ENCODE peak calls at places on chromosomes 13 and 19, in six cellular contexts. One of them, this sample, is unnamed.

GRCh38 chr19:28130066-28130511 is 1082.9 kb downstream of the UQCRFS1 start:
- DNase-seq in testis: no peak
- DNase-seq in uterus: no peak
- DNase-seq in heart left ventricle: no peak
- DNase-seq in adrenal gland: no peak
- DNase-seq in sigmoid colon: no peak
- DNase-seq in this sample: no peak

GRCh38 chr19:16978156-16978555 is 48.5 kb downstream of the CPAMD8 start:
- DNase-seq in testis: no peak
- DNase-seq in uterus: no peak
- DNase-seq in heart left ventricle: no peak
- DNase-seq in adrenal gland: no peak
- DNase-seq in sigmoid colon: no peak
- DNase-seq in this sample: no peak

GRCh38 chr13:48653074-48654054 is at the start of gene CYSLTR2:
- DNase-seq in testis: no peak
- DNase-seq in uterus: no peak
- DNase-seq in heart left ventricle: no peak
- DNase-seq in adrenal gland: no peak
- DNase-seq in sigmoid colon: no peak
- DNase-seq in this sample: no peak

GRCh38 chr19:37007587-37008220 is 70.5 kb upstream of the ZNF420 start:
- DNase-seq in testis: peak; percentile 88
- DNase-seq in uterus: peak; percentile 23
- DNase-seq in heart left ventricle: peak; percentile 90
- DNase-seq in adrenal gland: peak; percentile 56
- DNase-seq in sigmoid colon: peak; percentile 70
- DNase-seq in this sample: peak; percentile 66

GRCh38 chr19:31253816-31254551 is 95.3 kb downstream of the TSHZ3 start:
- DNase-seq in testis: no peak
- DNase-seq in uterus: peak; percentile 27
- DNase-seq in heart left ventricle: no peak
- DNase-seq in adrenal gland: no peak
- DNase-seq in sigmoid colon: no peak
- DNase-seq in this sample: peak; percentile 36

GRCh38 chr19:5024282-5024681 is 55.4 kb downstream of the KDM4B start:
- DNase-seq in testis: peak; percentile 64
- DNase-seq in uterus: peak; percentile 49
- DNase-seq in heart left ventricle: no peak
- DNase-seq in adrenal gland: no peak
- DNase-seq in sigmoid colon: peak; percentile 82
- DNase-seq in this sample: no peak

GRCh38 chr13:83975668-83976165 is 93.4 kb upstream of the SLITRK1 start:
- DNase-seq in testis: no peak
- DNase-seq in uterus: no peak
- DNase-seq in heart left ventricle: no peak
- DNase-seq in adrenal gland: no peak
- DNase-seq in sigmoid colon: no peak
- DNase-seq in this sample: no peak

GRCh38 chr19:53865918-53866696 is 1.6 kb upstream of the MYADM start:
- DNase-seq in testis: peak; percentile 57
- DNase-seq in uterus: peak; percentile 82
- DNase-seq in heart left ventricle: peak; percentile 93
- DNase-seq in adrenal gland: peak; percentile 45
- DNase-seq in sigmoid colon: peak; percentile 91
- DNase-seq in this sample: peak; percentile 70

GRCh38 chr13:76832258-76832988 is 53.8 kb downstream of the KCTD12 start:
- DNase-seq in testis: no peak
- DNase-seq in uterus: no peak
- DNase-seq in heart left ventricle: no peak
- DNase-seq in adrenal gland: no peak
- DNase-seq in sigmoid colon: no peak
- DNase-seq in this sample: no peak

DNA sequence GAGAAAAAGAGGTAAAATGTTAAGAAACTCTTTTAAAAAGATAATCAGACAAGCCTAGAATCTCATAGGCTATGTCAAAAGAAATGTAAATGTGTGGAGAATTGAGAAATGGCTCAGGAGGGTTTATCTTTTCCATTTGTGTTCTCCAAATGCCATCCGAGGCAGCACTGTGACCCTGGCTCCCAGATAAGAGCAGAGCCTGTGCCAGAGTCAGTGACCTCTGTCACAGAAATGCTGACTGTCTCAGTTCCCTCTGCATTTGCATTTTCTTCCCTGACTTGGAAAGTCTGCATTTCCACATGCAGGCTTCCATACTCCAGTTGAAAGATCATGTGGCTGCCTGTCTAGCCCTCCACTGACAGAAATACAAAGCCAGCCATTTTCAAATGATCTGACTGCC is 42.0 kb downstream of the SERTM1 start:
- DNase-seq in testis: peak; percentile 32
- DNase-seq in uterus: no peak
- DNase-seq in heart left ventricle: no peak
- DNase-seq in adrenal gland: peak; percentile 34
- DNase-seq in sigmoid colon: no peak
- DNase-seq in this sample: no peak
- H3K27ac ChIP-seq in testis: no peak overlapping the region
- H3K27ac ChIP-seq in uterus: no peak overlapping the region
- H3K27ac ChIP-seq in heart left ventricle: no peak overlapping the region
- H3K27ac ChIP-seq in adrenal gland: no peak overlapping the region
- H3K27ac ChIP-seq in sigmoid colon: no peak overlapping the region
- H3K27ac ChIP-seq in this sample: no peak overlapping the region

GRCh38 chr19:57249329-57249728 is 8.9 kb downstream of the ZNF805 start:
- DNase-seq in testis: no peak
- DNase-seq in uterus: no peak
- DNase-seq in heart left ventricle: no peak
- DNase-seq in adrenal gland: no peak
- DNase-seq in sigmoid colon: no peak
- DNase-seq in this sample: no peak
- H3K36me3 ChIP-seq in testis: no peaks in the 10 kb centered on the region
- H3K36me3 ChIP-seq in uterus: no peaks in the 10 kb centered on the region
- H3K36me3 ChIP-seq in heart left ventricle: peaks cover 94% of the 10 kb centered on the region
- H3K36me3 ChIP-seq in adrenal gland: no peaks in the 10 kb centered on the region
- H3K36me3 ChIP-seq in sigmoid colon: peaks cover 78% of the 10 kb centered on the region
- H3K36me3 ChIP-seq in this sample: peaks cover 29% of the 10 kb centered on the region

GRCh38 chr19:3698386-3698950 is 1.8 kb downstream of the PIP5K1C start:
- DNase-seq in testis: no peak
- DNase-seq in uterus: no peak
- DNase-seq in heart left ventricle: no peak
- DNase-seq in adrenal gland: no peak
- DNase-seq in sigmoid colon: no peak
- DNase-seq in this sample: no peak

GRCh38 chr19:3699741-3700241 is 477 bp downstream of the PIP5K1C start:
- DNase-seq in testis: no peak
- DNase-seq in uterus: no peak
- DNase-seq in heart left ventricle: no peak
- DNase-seq in adrenal gland: no peak
- DNase-seq in sigmoid colon: no peak
- DNase-seq in this sample: no peak

GRCh38 chr19:3699071-3699740 is 1.1 kb downstream of the PIP5K1C start:
- DNase-seq in testis: peak; percentile 58
- DNase-seq in uterus: peak; percentile 46
- DNase-seq in heart left ventricle: no peak
- DNase-seq in adrenal gland: peak; percentile 60
- DNase-seq in sigmoid colon: peak; percentile 89
- DNase-seq in this sample: no peak

GRCh38 chr19:3701200-3701599 is 932 bp upstream of the PIP5K1C start:
- DNase-seq in testis: no peak
- DNase-seq in uterus: no peak
- DNase-seq in heart left ventricle: no peak
- DNase-seq in adrenal gland: no peak
- DNase-seq in sigmoid colon: no peak
- DNase-seq in this sample: no peak

DNA sequence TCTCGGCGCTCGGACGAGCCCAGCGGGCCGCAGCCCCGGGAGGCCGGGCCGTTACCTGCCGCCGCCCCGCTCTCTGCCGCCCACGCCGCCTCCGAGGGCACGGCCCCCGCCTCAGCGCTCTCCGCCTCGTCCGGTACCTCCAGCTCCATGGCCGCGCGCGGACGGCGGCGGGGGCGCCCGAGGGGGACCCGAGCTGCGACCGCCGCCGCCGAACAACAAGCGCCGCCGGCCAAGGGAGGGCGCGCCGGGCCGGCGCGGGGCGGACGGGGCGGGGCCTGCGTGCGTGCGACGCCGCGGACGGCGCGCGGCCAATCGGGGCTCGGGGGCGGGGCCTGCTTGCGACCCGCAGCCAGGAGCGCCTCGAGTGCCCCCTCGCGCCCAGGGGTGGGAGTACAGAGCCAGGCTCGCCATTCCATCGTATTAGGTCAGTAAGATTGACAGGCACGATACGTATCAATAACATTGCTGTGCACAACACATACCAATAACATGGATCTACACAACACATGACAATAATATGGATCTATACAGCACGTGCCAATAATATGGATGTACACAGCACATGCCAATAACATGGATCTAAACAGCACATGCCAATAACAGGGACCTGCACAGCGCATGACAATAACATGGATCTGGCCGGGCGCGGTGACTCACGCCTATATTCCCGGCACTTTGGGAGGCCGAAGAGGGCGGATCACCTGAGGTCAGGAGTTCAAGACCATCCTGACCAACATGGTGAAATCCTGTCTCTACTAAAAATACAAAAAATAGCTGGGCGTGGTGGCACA is at the start of gene PIP5K1C:
- DNase-seq in testis: peak; percentile 94
- DNase-seq in uterus: peak; percentile 89
- DNase-seq in heart left ventricle: peak; percentile 95
- DNase-seq in adrenal gland: peak; percentile 90
- DNase-seq in sigmoid colon: peak; percentile 94
- DNase-seq in this sample: peak; percentile 93
- TF ChIP-seq POLR2A in testis: no peak
- TF ChIP-seq POLR2A in uterus: peak; percentile 90
- TF ChIP-seq POLR2A in heart left ventricle: no peak
- TF ChIP-seq POLR2A in adrenal gland: peak; percentile 33
- TF ChIP-seq POLR2A in sigmoid colon: no peak
- TF ChIP-seq POLR2A in this sample: peak; percentile 64

DNA sequence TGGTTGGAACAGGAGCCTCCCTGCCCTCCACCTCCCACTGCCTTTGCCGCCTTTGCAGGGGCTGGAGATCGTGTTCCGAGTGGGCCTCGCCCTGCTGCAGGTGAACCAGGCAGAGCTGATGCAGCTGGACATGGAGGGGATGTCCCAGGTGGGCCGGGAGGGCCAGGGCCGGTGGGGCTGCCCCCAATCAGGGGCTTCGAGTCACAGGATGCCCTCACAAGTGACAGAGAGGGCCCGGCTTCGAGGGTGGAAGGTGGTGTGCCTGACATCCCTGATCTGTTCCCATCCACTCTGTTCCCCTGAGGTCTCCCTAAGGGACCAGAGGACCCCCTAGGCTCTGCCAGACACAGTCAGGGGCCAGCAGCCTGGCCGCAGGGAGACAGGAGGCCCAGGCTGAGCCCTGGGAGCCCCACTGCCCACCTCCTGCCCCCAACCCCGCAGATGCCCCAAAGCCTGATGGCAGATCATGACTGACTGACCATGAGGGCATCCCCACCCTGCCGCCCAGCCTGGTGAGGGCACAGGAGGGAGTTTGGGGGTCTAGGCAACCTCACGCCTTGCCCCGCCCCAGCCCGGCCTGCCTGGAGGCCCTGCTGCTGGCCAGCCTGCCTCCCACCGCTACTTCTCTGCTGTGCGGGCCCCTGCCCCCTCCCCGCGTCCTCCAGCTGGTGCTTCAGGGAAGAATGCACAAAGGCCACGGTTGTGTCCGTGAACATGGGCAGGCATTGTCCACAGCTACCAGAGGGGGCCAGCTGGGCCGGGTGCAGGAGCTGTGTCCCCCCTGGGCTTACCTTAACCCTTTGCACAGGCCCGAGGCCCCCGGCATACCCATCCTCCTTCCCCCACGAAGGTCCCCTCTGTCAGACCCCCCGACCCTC is 21.8 kb downstream of the EVI5L start:
- DNase-seq in testis: no peak
- DNase-seq in uterus: no peak
- DNase-seq in heart left ventricle: no peak
- DNase-seq in adrenal gland: no peak
- DNase-seq in sigmoid colon: no peak
- DNase-seq in this sample: peak; percentile 60
- H3K27ac ChIP-seq in testis: no peak overlapping the region
- H3K27ac ChIP-seq in uterus: no peak overlapping the region
- H3K27ac ChIP-seq in heart left ventricle: no peak overlapping the region
- H3K27ac ChIP-seq in adrenal gland: no peak overlapping the region
- H3K27ac ChIP-seq in sigmoid colon: peak overlapping the region; percentile 35
- H3K27ac ChIP-seq in this sample: no peak overlapping the region

This sample was measured in right lobe of liver.